ENCODE peak calls at places on chromosome 19, in five cellular contexts. G is fibroblast of lung, P is heart right ventricle, C is brain microvascular endothelial cell, Y is dorsolateral prefrontal cortex. L is an unnamed sample.

GRCh38 chr19:10812902-10813404 is 23.1 kb downstream of the TMED1 start:
- DNase-seq in G (peak; percentile 93), P (peak; percentile 42), C (peak; percentile 93), Y (no peak), L (peak; percentile 82)

GRCh38 chr19:20038358-20039202 is 725 bp downstream of the ZNF682 start:
- DNase-seq in G (no peak), P (no peak), C (no peak), Y (no peak), L (no peak)

GRCh38 chr19:13150919-13151604 is 851 bp downstream of the IER2 start:
- DNase-seq in G (no peak), P (peak; percentile 53), C (peak; percentile 26), Y (no peak), L (no peak)

GRCh38 chr19:5261151-5261890 is 79.3 kb downstream of the PTPRS start:
- DNase-seq in G (no peak), P (no peak), C (no peak), Y (no peak), L (no peak)

GRCh38 chr19:6925801-6926751 is 38.7 kb downstream of the ADGRE1 start:
- DNase-seq in G (no peak), P (no peak), C (no peak), Y (no peak), L (no peak)

GRCh38 chr19:31272707-31273106 is 76.5 kb downstream of the TSHZ3 start:
- DNase-seq in G (no peak), P (no peak), C (no peak), Y (no peak), L (no peak)

GRCh38 chr19:55253842-55254624 is 4.8 kb downstream of the PPP6R1 start:
- DNase-seq in G (no peak), P (no peak), C (no peak), Y (peak; percentile 41), L (no peak)

GRCh38 chr19:32287811-32288227 is 57.6 kb upstream of the ZNF507 start:
- DNase-seq in G (peak; percentile 77), P (peak; percentile 58), C (peak; percentile 68), Y (peak; percentile 52), L (peak; percentile 3)

GRCh38 chr19:39112338-39112890 is 13.2 kb upstream of the PAK4 start:
- DNase-seq in G (no peak), P (no peak), C (no peak), Y (no peak), L (no peak)

GRCh38 chr19:28635962-28636629 is 576.9 kb downstream of the UQCRFS1 start:
- DNase-seq in G (no peak), P (no peak), C (no peak), Y (no peak), L (no peak)

GRCh38 chr19:12983561-12984142 is 11.6 kb upstream of the NFIX start:
- DNase-seq in G (peak; percentile 73), P (peak; percentile 70), C (peak; percentile 53), Y (peak; percentile 78), L (no peak)

GRCh38 chr19:14826006-14826405 is 9.0 kb downstream of the OR7A5 start:
- DNase-seq in G (no peak), P (no peak), C (no peak), Y (no peak), L (no peak)

GRCh38 chr19:16018106-16018755 is 58.1 kb upstream of the TPM4 start:
- DNase-seq in G (no peak), P (no peak), C (no peak), Y (no peak), L (no peak)

GRCh38 chr19:52507266-52507665 is 20.2 kb upstream of the ZNF808 start:
- DNase-seq in G (no peak), P (no peak), C (no peak), Y (no peak), L (no peak)

GRCh38 chr19:12365094-12365371 is 450 bp downstream of the ZNF442 start:
- DNase-seq in G (peak; percentile 18), P (peak; percentile 16), C (peak; percentile 12), Y (no peak), L (no peak)

GRCh38 chr19:30091456-30091855 is 149.4 kb downstream of the URI1 start:
- DNase-seq in G (no peak), P (no peak), C (no peak), Y (peak; percentile 18), L (no peak)

GRCh38 chr19:12695090-12695489 is 1.3 kb downstream of the FBXW9 start:
- DNase-seq in G (no peak), P (no peak), C (no peak), Y (no peak), L (no peak)

GRCh38 chr19:46967578-46968018 is 52.0 kb upstream of the NPAS1 start:
- DNase-seq in G (no peak), P (peak; percentile 77), C (no peak), Y (no peak), L (no peak)

GRCh38 chr19:39968789-39969188 is 2.2 kb upstream of the PSMC4 start:
- DNase-seq in G (no peak), P (no peak), C (no peak), Y (no peak), L (no peak)

DNA sequence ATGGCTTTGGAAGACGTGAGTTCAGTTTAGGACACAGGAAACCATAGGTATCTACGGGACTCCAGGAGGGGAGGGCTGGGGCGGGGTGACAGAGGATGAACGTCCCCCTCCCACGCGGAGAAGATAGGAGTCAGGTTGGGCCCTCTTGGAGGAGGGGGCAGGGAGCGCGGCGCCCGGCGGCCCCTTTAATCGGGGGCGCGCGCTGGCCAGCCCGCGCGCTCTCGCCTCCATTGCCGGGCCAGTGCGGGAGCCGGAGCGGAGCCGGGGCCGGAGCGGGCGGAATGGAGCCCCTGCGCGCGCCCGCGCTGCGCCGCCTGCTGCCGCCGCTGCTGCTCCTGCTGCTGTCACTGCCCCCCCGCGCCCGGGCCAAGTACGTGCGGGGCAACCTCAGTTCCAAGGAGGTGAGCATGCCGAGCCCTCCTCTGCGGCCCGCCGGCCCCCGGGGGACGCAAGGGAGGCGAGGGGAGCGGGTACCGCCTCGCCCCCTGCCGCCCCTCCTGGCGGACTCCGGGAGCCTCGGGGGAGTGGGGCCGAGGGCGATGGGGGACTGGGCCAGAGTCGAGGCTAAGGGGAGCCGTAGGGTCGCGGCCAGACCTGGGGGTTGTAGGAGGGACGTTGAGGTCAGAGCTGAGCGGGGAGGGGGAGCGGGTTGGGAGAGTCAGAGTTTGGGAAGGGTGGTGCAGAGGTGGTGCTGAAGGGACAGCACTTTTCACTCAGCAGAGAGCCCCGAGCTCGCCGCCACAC is at the start of gene TMEM145:
- DNase-seq in G (peak; percentile 36), P (no peak), C (no peak), Y (peak; percentile 62), L (no peak)
- H3K4me3 ChIP-seq in G (peak within 1 kb of the TSS; percentile 36), P (peak within 1 kb of the TSS; percentile 60), C (peak within 1 kb of the TSS; percentile 50), Y (peak within 1 kb of the TSS; percentile 69), L (peak within 1 kb of the TSS; percentile 34)

GRCh38 chr19:17469371-17470203 is 737 bp upstream of the SLC27A1 start:
- DNase-seq in G (peak; percentile 94), P (peak; percentile 97), C (peak; percentile 90), Y (peak; percentile 88), L (no peak)

GRCh38 chr19:17467471-17468301 is 2.6 kb upstream of the SLC27A1 start:
- DNase-seq in G (no peak), P (no peak), C (no peak), Y (no peak), L (no peak)

GRCh38 chr19:17468302-17469091 is 1.8 kb upstream of the SLC27A1 start:
- DNase-seq in G (no peak), P (peak; percentile 84), C (no peak), Y (no peak), L (no peak)

GRCh38 chr19:17469092-17469370 is 1.3 kb upstream of the SLC27A1 start:
- DNase-seq in G (no peak), P (no peak), C (no peak), Y (no peak), L (no peak)

GRCh38 chr19:17466487-17466850 is 3.9 kb upstream of the SLC27A1 start:
- DNase-seq in G (no peak), P (no peak), C (no peak), Y (no peak), L (no peak)
- TF ChIP-seq CTCF in G (no peak), P (no peak), C (no peak), Y (no peak), L (no peak)

DNA sequence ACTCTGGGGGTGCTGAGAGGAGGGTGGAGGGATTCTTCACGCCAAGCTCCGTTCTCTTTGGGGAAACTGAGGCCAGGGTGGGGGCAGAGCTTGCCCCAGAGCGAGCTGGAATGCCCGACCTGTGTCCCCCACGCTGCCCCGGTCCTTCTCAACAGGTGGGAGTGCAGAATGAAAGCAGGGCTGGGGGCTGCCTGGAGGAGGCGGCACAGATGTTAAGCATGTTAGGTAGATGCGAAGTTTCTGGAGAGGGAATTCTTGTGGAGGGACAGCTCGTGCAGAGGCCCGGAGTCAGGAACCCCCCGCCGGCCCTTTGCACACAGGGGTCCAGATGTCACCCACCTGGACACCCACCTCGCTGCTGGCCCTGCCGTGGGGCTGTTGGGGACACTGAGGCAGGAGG is 9.0 kb downstream of the EFNA2 start:
- DNase-seq in G (no peak), P (no peak), C (no peak), Y (no peak), L (no peak)
- H3K27me3 ChIP-seq in G (no peaks in the 10 kb centered on the region), P (peaks cover 60% of the 10 kb centered on the region), C (peaks cover 5% of the 10 kb centered on the region), Y (peaks cover 9% of the 10 kb centered on the region), L (no peaks in the 10 kb centered on the region)

DNA sequence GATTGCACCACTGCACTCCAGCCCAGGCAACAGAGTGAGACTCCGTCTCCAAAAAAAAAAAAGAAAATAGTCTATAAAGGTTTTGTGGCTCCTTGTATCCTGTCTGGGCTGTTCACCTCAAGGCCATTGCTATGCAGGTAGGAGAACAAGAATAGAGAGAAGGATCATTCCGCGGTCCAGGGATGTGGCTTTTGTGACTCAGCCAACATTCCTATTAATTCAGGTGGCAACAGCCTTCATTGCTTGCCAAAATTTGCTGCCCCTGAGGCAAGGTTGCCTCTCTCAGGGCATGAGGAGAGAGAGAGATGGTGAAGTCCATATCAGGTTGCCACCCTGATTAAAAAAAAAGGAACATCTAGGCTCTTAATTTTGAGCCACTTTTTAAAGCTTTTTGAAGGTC is 8.0 kb downstream of the ZNF551 start:
- DNase-seq in G (no peak), P (no peak), C (no peak), Y (no peak), L (no peak)
- H3K4me3 ChIP-seq in G (no peak overlapping the region), P (no peak overlapping the region), C (no peak overlapping the region), Y (no peak overlapping the region), L (no peak overlapping the region)

GRCh38 chr19:17725422-17726078 is 6.3 kb downstream of the MAP1S start:
- DNase-seq in G (no peak), P (no peak), C (no peak), Y (no peak), L (no peak)
- TF ChIP-seq CTCF in G (no peak), P (peak; percentile 17), C (peak; percentile 56), Y (peak; percentile 55), L (peak; percentile 45)

GRCh38 chr19:18594824-18595373 is 6.3 kb downstream of the REX1BD start:
- DNase-seq in G (no peak), P (no peak), C (no peak), Y (no peak), L (no peak)
- H3K27me3 ChIP-seq in G (no peaks in the 10 kb centered on the region), P (peaks cover 22% of the 10 kb centered on the region), C (peaks cover 2% of the 10 kb centered on the region), Y (peaks cover 18% of the 10 kb centered on the region), L (no peaks in the 10 kb centered on the region)